ENCODE peak calls at places on chromosomes 4 and X, in eight cellular contexts. G is NCI-H345; D is AG09309; I is Caki2; L is activated CD8-positive, alpha-beta memory T cell treated with anti-CD3 and anti-CD28 coated beads, Interleukin-2, amount 50 U/mL, for 48 hours; Q is effector CD4-positive, alpha-beta T cell; R is memory B cell; C is KBM-7. N is an unnamed sample.

GRCh38 chr4:184267673-184268573 is 50.2 kb upstream of the ENPP6 start:
- DNase-seq in G (no peak), D (peak; percentile 81), I (peak; percentile 68), L (peak; percentile 79), Q (peak; percentile 40), R (peak; percentile 77), C (peak; percentile 89), N (peak; percentile 63)

GRCh38 chr4:46425775-46426400 is 36.0 kb upstream of the GABRA2 start:
- DNase-seq in G (no peak), D (no peak), I (no peak), L (no peak), Q (no peak), R (no peak), C (no peak), N (no peak)

GRCh38 chr4:84579410-84579791 is 3.5 kb upstream of the CDS1 start:
- DNase-seq in G (no peak), D (no peak), I (peak; percentile 82), L (no peak), Q (no peak), R (no peak), C (no peak), N (no peak)

GRCh38 chr4:70893790-70894189 is 8.4 kb upstream of the MOB1B start:
- DNase-seq in G (no peak), D (no peak), I (no peak), L (no peak), Q (no peak), R (no peak), C (no peak), N (no peak)

GRCh38 chrX:47146121-47146935 is 1.3 kb downstream of the RBM10 start:
- DNase-seq in G (peak; percentile 12), D (no peak), I (no peak), L (no peak), Q (no peak), R (no peak), C (no peak), N (no peak)

GRCh38 chrX:47218280-47218919 is at the start of gene CDK16:
- DNase-seq in G (peak; percentile 79), D (peak; percentile 47), I (peak; percentile 75), L (peak; percentile 83), Q (peak; percentile 70), R (peak; percentile 66), C (peak; percentile 93), N (peak; percentile 95)

GRCh38 chrX:64229145-64229544 is 1.3 kb downstream of the ASB12 start:
- DNase-seq in G (no peak), D (no peak), I (no peak), L (no peak), Q (no peak), R (no peak), C (no peak), N (no peak)

GRCh38 chr4:16641971-16642370 is 256.5 kb downstream of the LDB2 start:
- DNase-seq in G (no peak), D (peak; percentile 70), I (no peak), L (no peak), Q (no peak), R (no peak), C (no peak), N (no peak)

GRCh38 chrX:130704053-130705038 is 198.7 kb downstream of the ENOX2 start:
- DNase-seq in G (no peak), D (no peak), I (no peak), L (no peak), Q (no peak), R (no peak), C (no peak), N (no peak)

GRCh38 chrX:13151806-13152510 is 107.5 kb upstream of the FAM9C start:
- DNase-seq in G (no peak), D (no peak), I (no peak), L (no peak), Q (peak; percentile 33), R (no peak), C (no peak), N (no peak)

GRCh38 chr4:120156115-120156718 is 89.6 kb upstream of the MAD2L1 start:
- DNase-seq in G (peak; percentile 59), D (peak; percentile 21), I (peak; percentile 22), L (no peak), Q (peak; percentile 25), R (peak; percentile 21), C (peak; percentile 57), N (no peak)

N was measured in osteocyte.